ENCODE peak calls at places on chromosomes 12 and 14, in four cellular contexts. V is AG10803, M is endothelial cell of umbilical vein, L is gastrocnemius medialis. Y is an unnamed sample.

GRCh38 chr14:77882631-77883030 is 82.7 kb downstream of the ADCK1 start:
- DNase-seq in M (no peak), V (peak; percentile 42), L (no peak), Y (no peak)

GRCh38 chr14:79544671-79545070 is 666.6 kb downstream of the DIO2 start:
- DNase-seq in L (no peak), V (peak; percentile 59), M (no peak), Y (no peak)

GRCh38 chr12:92044435-92044834 is 101.2 kb downstream of the BTG1 start:
- DNase-seq in M (no peak), L (no peak), V (peak; percentile 28), Y (no peak)

GRCh38 chr12:107349008-107349747 is 255.8 kb upstream of the CRY1 start:
- DNase-seq in M (peak; percentile 56), V (peak; percentile 83), L (no peak), Y (no peak)

GRCh38 chr12:43501705-43502104 is 50.3 kb downstream of the ADAMTS20 start:
- DNase-seq in L (no peak), V (peak; percentile 18), M (peak; percentile 12), Y (peak; percentile 43)

GRCh38 chr12:2853626-2854025 is 3.2 kb downstream of the TEX52 start:
- DNase-seq in V (peak; percentile 75), M (peak; percentile 69), L (peak; percentile 53), Y (peak; percentile 53)

GRCh38 chr12:130497331-130497730 is 159.6 kb downstream of the PIWIL1 start:
- DNase-seq in V (no peak), M (no peak), L (no peak), Y (no peak)

GRCh38 chr12:11668611-11669010 is 19.1 kb downstream of the ETV6 start:
- DNase-seq in M (no peak), V (no peak), L (no peak), Y (no peak)

GRCh38 chr12:53207042-53207441 is at the start of gene ITGB7:
- DNase-seq in M (no peak), L (no peak), V (no peak), Y (peak; percentile 78)

GRCh38 chr14:69318241-69318640 is 58.3 kb downstream of the GALNT16 start:
- DNase-seq in M (no peak), L (no peak), V (no peak), Y (no peak)

GRCh38 chr12:93447555-93448265 is 6.0 kb upstream of the UBE2N start:
- DNase-seq in M (no peak), L (no peak), V (no peak), Y (no peak)

GRCh38 chr12:110531741-110532333 is 29.7 kb downstream of the RAD9B start:
- DNase-seq in V (peak; percentile 82), M (no peak), L (no peak), Y (peak; percentile 66)

GRCh38 chr14:90419200-90419599 is 22.4 kb downstream of the CALM1 start:
- DNase-seq in V (peak; percentile 91), M (peak; percentile 100), L (no peak), Y (no peak)

GRCh38 chr14:91980157-91980556 is 32.7 kb upstream of the FBLN5 start:
- DNase-seq in V (peak; percentile 80), M (peak; percentile 94), L (peak; percentile 9), Y (peak; percentile 61)

GRCh38 chr12:127984386-127985055 is 282.4 kb upstream of the TMEM132C start:
- DNase-seq in L (no peak), V (peak; percentile 59), M (no peak), Y (no peak)

GRCh38 chr12:33330940-33331339 is 108.7 kb downstream of the SYT10 start:
- DNase-seq in V (no peak), M (no peak), L (no peak), Y (no peak)

GRCh38 chr14:102078840-102079699 is 7.8 kb downstream of the HSP90AA1 start:
- DNase-seq in V (no peak), L (no peak), M (no peak), Y (no peak)

GRCh38 chr14:104315169-104315568 is 176.8 kb downstream of the KIF26A start:
- DNase-seq in M (no peak), L (no peak), V (no peak), Y (no peak)

GRCh38 chr12:130086777-130087176 is 75.5 kb upstream of the FZD10 start:
- DNase-seq in V (no peak), M (no peak), L (no peak), Y (no peak)

GRCh38 chr14:21317433-21317832 is 37.5 kb downstream of the RPGRIP1 start:
- DNase-seq in V (no peak), L (no peak), M (no peak), Y (peak; percentile 34)

GRCh38 chr12:95701722-95702418 is 88.7 kb downstream of the NTN4 start:
- DNase-seq in L (no peak), M (no peak), V (no peak), Y (no peak)

GRCh38 chr14:21924479-21924878 is 250.9 kb upstream of the OR4E1 start:
- DNase-seq in M (peak; percentile 43), V (no peak), L (no peak), Y (no peak)

GRCh38 chr12:92466391-92467305 is 236.1 kb upstream of the PLEKHG7 start:
- DNase-seq in L (peak; percentile 61), M (no peak), V (no peak), Y (no peak)

GRCh38 chr14:61474021-61474420 is 152.6 kb downstream of the PRKCH start:
- DNase-seq in M (no peak), L (no peak), V (no peak), Y (no peak)

GRCh38 chr14:70595443-70596185 is 4.8 kb downstream of the MED6 start:
- DNase-seq in V (no peak), L (no peak), M (no peak), Y (no peak)

GRCh38 chr12:31589582-31589895 is 1.4 kb downstream of the DENND5B start:
- DNase-seq in M (peak; percentile 83), V (no peak), L (no peak), Y (peak; percentile 63)

GRCh38 chr12:94714378-94714777 is 64.0 kb upstream of the TMCC3 start:
- DNase-seq in V (no peak), L (peak; percentile 87), M (peak; percentile 95), Y (no peak)

GRCh38 chr12:47963340-47964040 is at the start of gene TMEM106C:
- DNase-seq in L (peak; percentile 72), V (peak; percentile 82), M (peak; percentile 93), Y (peak; percentile 99)
- TF ChIP-seq CTCF in L (peak; percentile 96), V (peak; percentile 86), M (peak; percentile 98), Y (peak; percentile 96)

DNA sequence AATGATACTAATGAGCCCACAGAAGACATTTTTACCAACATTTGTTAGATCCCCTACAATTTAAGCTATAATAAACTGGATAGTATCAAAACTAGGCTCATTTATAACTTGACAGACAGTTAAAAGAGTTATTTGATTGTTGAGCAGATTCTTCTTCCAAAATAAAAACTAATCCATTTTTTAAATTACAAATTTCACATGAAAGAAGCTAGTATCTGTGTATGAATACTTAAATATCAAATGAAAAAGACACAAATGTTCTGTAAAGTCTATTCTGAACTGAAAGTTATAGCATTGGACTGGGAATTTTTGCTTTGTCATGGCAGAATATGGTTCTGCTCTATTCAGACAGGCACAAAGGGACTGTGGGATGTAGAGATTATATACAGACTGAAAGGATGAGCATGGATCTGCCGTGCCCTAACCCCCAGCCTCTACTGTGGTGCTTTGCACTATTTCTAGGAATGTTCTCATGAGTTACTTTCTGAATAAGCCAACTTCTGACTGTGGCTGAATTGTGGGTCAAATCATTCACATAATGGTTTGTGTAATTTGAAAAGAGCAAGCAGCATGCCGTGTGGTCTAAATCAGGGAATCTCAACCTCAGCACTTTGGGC is 352.7 kb downstream of the KCNH5 start:
- DNase-seq in L (no peak), V (no peak), M (no peak), Y (no peak)
- TF ChIP-seq CTCF in L (no peak), V (no peak), M (no peak), Y (no peak)

GRCh38 chr12:67969134-67969782 is 20.0 kb upstream of the IFNG-AS1 start:
- DNase-seq in M (no peak), V (peak; percentile 87), L (no peak), Y (no peak)
- TF ChIP-seq CTCF in M (no peak), V (no peak), L (no peak), Y (no peak)

GRCh38 chr12:57844725-57845477 is 1.6 kb downstream of the CTDSP2 start:
- DNase-seq in V (peak; percentile 93), M (no peak), L (peak; percentile 90), Y (peak; percentile 66)
- TF ChIP-seq CTCF in V (no peak), M (no peak), L (no peak), Y (no peak)

GRCh38 chr12:5071496-5071895 is 27.8 kb downstream of the KCNA5 start:
- DNase-seq in L (no peak), V (no peak), M (no peak), Y (no peak)

GRCh38 chr12:5072326-5072725 is 28.6 kb downstream of the KCNA5 start:
- DNase-seq in L (no peak), M (no peak), V (no peak), Y (no peak)

GRCh38 chr12:5073054-5073453 is 29.4 kb downstream of the KCNA5 start:
- DNase-seq in M (no peak), L (no peak), V (no peak), Y (no peak)

GRCh38 chr12:5076761-5077160 is 33.1 kb downstream of the KCNA5 start:
- DNase-seq in V (no peak), M (no peak), L (no peak), Y (no peak)

DNA sequence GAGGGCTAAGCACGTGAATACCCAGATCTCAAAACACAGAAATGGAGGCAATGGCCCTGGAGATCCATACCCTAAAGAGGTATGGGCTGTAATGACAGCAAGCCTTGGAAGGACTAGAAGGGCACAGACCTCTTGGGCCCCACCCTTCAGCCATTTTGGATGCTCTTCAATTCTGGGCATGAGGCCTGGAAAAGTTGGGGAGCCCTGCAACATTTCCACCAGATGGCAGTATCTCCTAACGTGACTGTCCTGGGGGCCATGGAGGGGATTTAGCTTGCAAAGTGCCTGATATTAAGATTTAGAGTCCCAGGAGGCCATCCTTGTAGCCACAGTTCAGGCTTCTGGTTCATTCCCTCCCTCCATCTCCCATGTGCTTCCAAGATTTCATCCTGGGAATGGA is 30.2 kb downstream of the KCNA5 start:
- DNase-seq in V (peak; percentile 31), L (no peak), M (no peak), Y (no peak)
- TF ChIP-seq CTCF in V (peak; percentile 49), L (no peak), M (no peak), Y (peak; percentile 37)